ENCODE peak calls at places on chromosomes 13 and 19, in eight cellular contexts. J is H1, L is HL-60, U is SK-N-SH, G is Panc1, Q is K562, K is transverse colon, Z is prostate gland. Y is an unnamed sample.

GRCh38 chr19:1773173-1773572 is 19.9 kb downstream of the ONECUT3 start:
- DNase-seq in J (no peak), L (no peak), U (no peak), G (no peak), Q (no peak), K (no peak), Z (peak; percentile 7), Y (no peak)

GRCh38 chr19:41928754-41929535 is 696 bp upstream of the ERFL start:
- DNase-seq in J (no peak), L (peak; percentile 54), U (no peak), G (no peak), Q (peak; percentile 68), K (peak; percentile 55), Z (no peak), Y (no peak)

GRCh38 chr19:49809155-49809986 is 3.7 kb downstream of the FUZ start:
- DNase-seq in J (peak; percentile 82), L (no peak), U (peak; percentile 79), G (no peak), Q (no peak), K (peak; percentile 66), Z (peak; percentile 32), Y (peak; percentile 75)

GRCh38 chr19:34253711-34254551 is 423 bp upstream of the GARRE1 start:
- DNase-seq in J (peak; percentile 96), L (no peak), U (no peak), G (no peak), Q (no peak), K (peak; percentile 92), Z (no peak), Y (peak; percentile 69)

GRCh38 chr13:42333613-42334328 is 61.8 kb downstream of the AKAP11 start:
- DNase-seq in J (peak; percentile 59), L (no peak), U (no peak), G (peak; percentile 20), Q (no peak), K (no peak), Z (no peak), Y (no peak)

GRCh38 chr19:52823676-52824075 is 2.2 kb upstream of the ZNF28 start:
- DNase-seq in J (no peak), L (no peak), U (no peak), G (no peak), Q (no peak), K (no peak), Z (no peak), Y (no peak)

GRCh38 chr13:23583491-23583890 is 13.3 kb downstream of the TNFRSF19 start:
- DNase-seq in J (no peak), L (no peak), U (no peak), G (no peak), Q (no peak), K (no peak), Z (no peak), Y (no peak)

GRCh38 chr13:73054712-73055111 is 4.1 kb upstream of the KLF5 start:
- DNase-seq in J (no peak), L (no peak), U (no peak), G (no peak), Q (no peak), K (no peak), Z (no peak), Y (no peak)

GRCh38 chr19:49949735-49950589 is 11.0 kb downstream of the SIGLEC11 start:
- DNase-seq in J (no peak), L (no peak), U (no peak), G (no peak), Q (no peak), K (no peak), Z (no peak), Y (peak; percentile 24)

GRCh38 chr13:65677906-65678305 is 1552.2 kb downstream of the PCDH9 start:
- DNase-seq in J (no peak), L (no peak), U (no peak), G (no peak), Q (no peak), K (no peak), Z (no peak), Y (no peak)

GRCh38 chr19:33240181-33240771 is 14.6 kb upstream of the SLC7A10 start:
- DNase-seq in J (no peak), L (no peak), U (peak; percentile 20), G (no peak), Q (no peak), K (no peak), Z (no peak), Y (no peak)

GRCh38 chr19:13689050-13689449 is 75.3 kb upstream of the MRI1 start:
- DNase-seq in J (peak; percentile 60), L (no peak), U (peak; percentile 34), G (no peak), Q (peak; percentile 74), K (no peak), Z (no peak), Y (no peak)

GRCh38 chr13:40644838-40645620 is 21.4 kb downstream of the FOXO1 start:
- DNase-seq in J (no peak), L (no peak), U (no peak), G (no peak), Q (no peak), K (no peak), Z (no peak), Y (no peak)

GRCh38 chr13:30091691-30092090 is 215.7 kb downstream of the KATNAL1 start:
- DNase-seq in J (no peak), L (no peak), U (no peak), G (no peak), Q (no peak), K (no peak), Z (no peak), Y (no peak)

GRCh38 chr13:28380319-28380718 is 114.6 kb downstream of the FLT1 start:
- DNase-seq in J (no peak), L (no peak), U (no peak), G (no peak), Q (no peak), K (no peak), Z (no peak), Y (no peak)

GRCh38 chr19:40225440-40226305 is 816 bp downstream of the CCNP start:
- DNase-seq in J (no peak), L (no peak), U (no peak), G (no peak), Q (no peak), K (no peak), Z (no peak), Y (no peak)

GRCh38 chr13:25905411-25906010 is 146.3 kb downstream of the SHISA2 start:
- DNase-seq in J (no peak), L (no peak), U (no peak), G (no peak), Q (no peak), K (peak; percentile 62), Z (no peak), Y (no peak)

DNA sequence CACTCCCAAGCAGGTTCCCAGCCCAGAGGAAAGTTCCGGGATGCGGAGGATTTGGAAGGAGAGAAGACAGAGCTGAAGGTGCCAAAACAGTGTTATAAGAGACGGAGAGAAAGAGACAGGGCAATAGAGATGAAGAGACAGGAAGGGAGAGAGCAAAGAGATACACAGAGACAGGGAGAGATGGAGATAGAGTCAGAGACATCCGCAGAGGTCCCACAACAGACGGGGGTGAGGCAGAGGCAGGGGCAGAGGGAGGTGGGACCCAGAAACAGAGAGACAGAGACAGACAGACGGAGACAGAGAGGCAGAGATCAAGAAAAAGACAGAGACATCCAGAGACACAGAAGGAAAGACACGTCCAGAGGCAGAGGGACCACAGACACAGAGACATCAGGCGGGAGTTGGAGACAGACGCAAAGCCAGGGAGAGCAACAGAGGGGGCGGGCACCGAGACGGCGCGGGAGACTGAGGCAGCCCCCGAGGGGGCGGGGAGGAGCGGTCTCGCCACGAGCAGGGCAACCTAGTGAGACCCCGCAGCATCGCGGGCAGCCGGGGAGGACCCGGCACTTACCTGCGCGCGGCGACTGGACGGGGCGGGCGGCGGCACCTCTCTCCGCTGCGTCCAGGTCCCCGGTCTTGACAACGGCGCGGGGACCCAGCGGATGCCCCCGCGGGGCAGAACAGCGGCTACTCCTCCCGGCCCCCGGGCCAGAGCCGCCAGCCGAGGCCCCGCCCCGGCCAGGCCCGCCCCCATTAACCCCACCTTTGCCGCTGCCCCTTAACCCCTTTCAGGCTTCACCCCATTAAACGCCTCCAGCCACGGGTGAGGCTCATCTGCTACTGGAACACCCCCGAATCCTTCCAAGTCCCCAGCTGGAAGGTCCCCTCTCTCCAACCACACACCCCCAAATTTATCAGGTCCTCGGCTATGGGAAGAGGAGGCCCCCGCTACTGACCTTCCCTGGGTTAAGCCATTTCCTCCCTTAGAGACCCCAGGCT is at the start of gene GPR4:
- DNase-seq in J (peak; percentile 82), L (no peak), U (peak; percentile 74), G (no peak), Q (peak; percentile 82), K (no peak), Z (no peak), Y (no peak)
- TF ChIP-seq POLR2AphosphoS5 in J (no peak), L (no peak), U (no peak), G (no peak), Q (no peak), K (no peak), Z (no peak), Y (no peak)

GRCh38 chr13:110376120-110376519 is 69.0 kb downstream of the COL4A2 start:
- DNase-seq in J (no peak), L (no peak), U (peak; percentile 36), G (no peak), Q (no peak), K (no peak), Z (no peak), Y (no peak)
- TF ChIP-seq POLR2AphosphoS5 in J (no peak), L (no peak), U (no peak), G (no peak), Q (no peak), K (peak; percentile 12), Z (peak; percentile 21), Y (no peak)

DNA sequence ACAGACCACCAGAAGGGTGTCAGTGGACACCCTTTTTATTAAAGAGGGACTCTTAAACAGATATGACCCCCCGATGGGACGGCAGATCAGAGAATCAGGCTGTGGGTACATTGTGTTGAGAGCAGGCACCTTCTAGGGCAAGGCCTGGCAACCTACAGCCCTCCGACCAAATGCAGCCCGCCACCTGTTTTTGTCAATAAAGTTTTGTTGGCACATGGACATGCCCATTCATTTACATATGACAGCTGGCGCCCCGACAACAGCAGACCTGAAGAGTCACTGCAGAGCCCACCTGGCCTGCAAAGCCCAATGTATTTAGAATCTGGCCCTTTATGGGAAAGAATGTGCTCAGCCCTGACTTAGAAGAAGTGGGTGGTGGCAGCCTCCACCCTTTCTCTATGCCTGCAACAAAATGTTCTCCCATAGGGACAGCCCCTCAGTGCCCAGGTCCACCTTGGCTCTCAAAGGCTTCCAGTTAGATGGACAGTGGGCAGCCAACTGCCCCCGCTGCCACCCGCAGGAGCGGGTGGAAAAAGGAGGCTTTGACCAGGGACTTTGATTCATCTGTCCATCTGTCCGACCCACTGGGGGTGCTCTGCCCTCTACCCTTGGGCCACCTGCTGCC is 184.9 kb downstream of the PTPRS start:
- DNase-seq in J (no peak), L (no peak), U (peak; percentile 30), G (no peak), Q (no peak), K (no peak), Z (no peak), Y (no peak)
- TF ChIP-seq POLR2AphosphoS5 in J (no peak), L (no peak), U (no peak), G (no peak), Q (no peak), K (no peak), Z (no peak), Y (no peak)

GRCh38 chr19:58538257-58539168 is 5.4 kb upstream of the TRIM28 start:
- DNase-seq in J (peak; percentile 88), L (no peak), U (no peak), G (no peak), Q (no peak), K (no peak), Z (no peak), Y (no peak)
- TF ChIP-seq POLR2AphosphoS5 in J (peak; percentile 84), L (no peak), U (no peak), G (no peak), Q (no peak), K (no peak), Z (no peak), Y (no peak)